ENCODE peak calls at places on chromosome 12, in seven cellular contexts. O is nucleus accumbens; Y is AG09319; M is NCI-H1105; L is fibroblast of lung; T is CD4-positive, alpha-beta T cell; U is A549. X is an unnamed sample.

GRCh38 chr12:74747305-74747704 is 209.7 kb downstream of the ATXN7L3B start:
- DNase-seq in O (no peak), Y (no peak), M (peak), L (peak), T (no peak), U (peak), X (no peak)

GRCh38 chr12:69284131-69284530 is 44.8 kb downstream of the CPSF6 start:
- DNase-seq in O (peak), Y (peak), M (peak), L (peak), T (no peak), U (peak), X (peak)

GRCh38 chr12:57479376-57480115 is at the start of gene ARHGAP9:
- DNase-seq in O (no peak), Y (no peak), M (no peak), L (no peak), T (no peak), U (no peak), X (peak)

GRCh38 chr12:85310456-85311076 is 30.5 kb downstream of the ALX1 start:
- DNase-seq in O (no peak), Y (no peak), M (no peak), L (peak), T (no peak), U (peak), X (no peak)

GRCh38 chr12:52691076-52691764 is 11.0 kb upstream of the KRT1 start:
- DNase-seq in O (peak), Y (no peak), M (peak), L (no peak), T (peak), U (no peak), X (peak)

GRCh38 chr12:65962921-65963883 is 138.9 kb downstream of the HMGA2 start:
- DNase-seq in O (no peak), Y (no peak), M (no peak), L (peak), T (no peak), U (peak), X (no peak)

GRCh38 chr12:57127101-57127709 is 1.1 kb upstream of the LRP1 start:
- DNase-seq in O (no peak), Y (no peak), M (peak), L (no peak), T (peak), U (peak), X (no peak)

GRCh38 chr12:547883-548470 is 88.2 kb downstream of the B4GALNT3 start:
- DNase-seq in O (no peak), Y (no peak), M (no peak), L (no peak), T (no peak), U (no peak), X (no peak)

GRCh38 chr12:51025182-51025747 is 919 bp downstream of the SLC11A2 start:
- DNase-seq in O (no peak), Y (no peak), M (no peak), L (no peak), T (no peak), U (no peak), X (no peak)

GRCh38 chr12:121812320-121812871 is 8.6 kb downstream of the SETD1B start:
- DNase-seq in O (peak), Y (no peak), M (no peak), L (peak), T (no peak), U (peak), X (no peak)

GRCh38 chr12:71195338-71195896 is 37.6 kb upstream of the TSPAN8 start:
- DNase-seq in O (no peak), Y (no peak), M (no peak), L (no peak), T (no peak), U (no peak), X (no peak)